ENCODE peak calls at places on chromosomes 12 and 14, in eight cellular contexts. One of them, this sample, is unnamed.

GRCh38 chr12:77047341-77048202 is 17.8 kb downstream of the E2F7 start:
- DNase-seq in nucleus accumbens: no peak
- DNase-seq in iris pigment epithelial cell: peak
- DNase-seq in activated CD8-positive, alpha-beta memory T cell treated with anti-CD3 and anti-CD28 coated beads for 4 hours: no peak
- DNase-seq in T-cell: no peak
- DNase-seq in amniotic stem cell: no peak
- DNase-seq in activated T-cell treated with anti-CD3 and anti-CD28 coated beads, Interleukin-2, amount 50 U/mL, for 48 hours: no peak
- DNase-seq in stimulated activated CD4-positive, alpha-beta T cell treated with anti-CD3 and anti-CD28 coated beads, Interleukin-2, amount 100 ng/mL, for 24 hours: no peak
- DNase-seq in this sample: peak

GRCh38 chr12:6370994-6371754 is 4.2 kb downstream of the SCNN1A start:
- DNase-seq in nucleus accumbens: no peak
- DNase-seq in iris pigment epithelial cell: peak
- DNase-seq in activated CD8-positive, alpha-beta memory T cell treated with anti-CD3 and anti-CD28 coated beads for 4 hours: no peak
- DNase-seq in T-cell: no peak
- DNase-seq in amniotic stem cell: no peak
- DNase-seq in activated T-cell treated with anti-CD3 and anti-CD28 coated beads, Interleukin-2, amount 50 U/mL, for 48 hours: no peak
- DNase-seq in stimulated activated CD4-positive, alpha-beta T cell treated with anti-CD3 and anti-CD28 coated beads, Interleukin-2, amount 100 ng/mL, for 24 hours: no peak
- DNase-seq in this sample: peak

GRCh38 chr14:104101086-104101621 is 15.7 kb downstream of the ASPG start:
- DNase-seq in nucleus accumbens: no peak
- DNase-seq in iris pigment epithelial cell: no peak
- DNase-seq in activated CD8-positive, alpha-beta memory T cell treated with anti-CD3 and anti-CD28 coated beads for 4 hours: no peak
- DNase-seq in T-cell: no peak
- DNase-seq in amniotic stem cell: no peak
- DNase-seq in activated T-cell treated with anti-CD3 and anti-CD28 coated beads, Interleukin-2, amount 50 U/mL, for 48 hours: no peak
- DNase-seq in stimulated activated CD4-positive, alpha-beta T cell treated with anti-CD3 and anti-CD28 coated beads, Interleukin-2, amount 100 ng/mL, for 24 hours: no peak
- DNase-seq in this sample: no peak

GRCh38 chr12:67352682-67353081 is 83.5 kb downstream of the CAND1 start:
- DNase-seq in nucleus accumbens: no peak
- DNase-seq in iris pigment epithelial cell: peak
- DNase-seq in activated CD8-positive, alpha-beta memory T cell treated with anti-CD3 and anti-CD28 coated beads for 4 hours: no peak
- DNase-seq in T-cell: no peak
- DNase-seq in amniotic stem cell: no peak
- DNase-seq in activated T-cell treated with anti-CD3 and anti-CD28 coated beads, Interleukin-2, amount 50 U/mL, for 48 hours: no peak
- DNase-seq in stimulated activated CD4-positive, alpha-beta T cell treated with anti-CD3 and anti-CD28 coated beads, Interleukin-2, amount 100 ng/mL, for 24 hours: no peak
- DNase-seq in this sample: no peak

GRCh38 chr12:121918679-121919038 is 267 bp downstream of the CFAP251 start:
- DNase-seq in nucleus accumbens: no peak
- DNase-seq in iris pigment epithelial cell: no peak
- DNase-seq in activated CD8-positive, alpha-beta memory T cell treated with anti-CD3 and anti-CD28 coated beads for 4 hours: no peak
- DNase-seq in T-cell: no peak
- DNase-seq in amniotic stem cell: no peak
- DNase-seq in activated T-cell treated with anti-CD3 and anti-CD28 coated beads, Interleukin-2, amount 50 U/mL, for 48 hours: no peak
- DNase-seq in stimulated activated CD4-positive, alpha-beta T cell treated with anti-CD3 and anti-CD28 coated beads, Interleukin-2, amount 100 ng/mL, for 24 hours: no peak
- DNase-seq in this sample: no peak

GRCh38 chr14:30252800-30253425 is 306.0 kb upstream of the G2E3 start:
- DNase-seq in nucleus accumbens: no peak
- DNase-seq in iris pigment epithelial cell: peak
- DNase-seq in activated CD8-positive, alpha-beta memory T cell treated with anti-CD3 and anti-CD28 coated beads for 4 hours: no peak
- DNase-seq in T-cell: no peak
- DNase-seq in amniotic stem cell: no peak
- DNase-seq in activated T-cell treated with anti-CD3 and anti-CD28 coated beads, Interleukin-2, amount 50 U/mL, for 48 hours: no peak
- DNase-seq in stimulated activated CD4-positive, alpha-beta T cell treated with anti-CD3 and anti-CD28 coated beads, Interleukin-2, amount 100 ng/mL, for 24 hours: no peak
- DNase-seq in this sample: no peak

GRCh38 chr12:122394626-122395194 is 27.8 kb downstream of the CLIP1 start:
- DNase-seq in nucleus accumbens: no peak
- DNase-seq in iris pigment epithelial cell: peak
- DNase-seq in activated CD8-positive, alpha-beta memory T cell treated with anti-CD3 and anti-CD28 coated beads for 4 hours: no peak
- DNase-seq in T-cell: no peak
- DNase-seq in amniotic stem cell: no peak
- DNase-seq in activated T-cell treated with anti-CD3 and anti-CD28 coated beads, Interleukin-2, amount 50 U/mL, for 48 hours: no peak
- DNase-seq in stimulated activated CD4-positive, alpha-beta T cell treated with anti-CD3 and anti-CD28 coated beads, Interleukin-2, amount 100 ng/mL, for 24 hours: no peak
- DNase-seq in this sample: no peak

GRCh38 chr14:30874120-30874998 is at the start of gene COCH:
- DNase-seq in nucleus accumbens: no peak
- DNase-seq in iris pigment epithelial cell: no peak
- DNase-seq in activated CD8-positive, alpha-beta memory T cell treated with anti-CD3 and anti-CD28 coated beads for 4 hours: no peak
- DNase-seq in T-cell: no peak
- DNase-seq in amniotic stem cell: no peak
- DNase-seq in activated T-cell treated with anti-CD3 and anti-CD28 coated beads, Interleukin-2, amount 50 U/mL, for 48 hours: peak
- DNase-seq in stimulated activated CD4-positive, alpha-beta T cell treated with anti-CD3 and anti-CD28 coated beads, Interleukin-2, amount 100 ng/mL, for 24 hours: peak
- DNase-seq in this sample: no peak

GRCh38 chr12:52213541-52214420 is 19.3 kb upstream of the KRT7 start:
- DNase-seq in nucleus accumbens: peak
- DNase-seq in iris pigment epithelial cell: peak
- DNase-seq in activated CD8-positive, alpha-beta memory T cell treated with anti-CD3 and anti-CD28 coated beads for 4 hours: no peak
- DNase-seq in T-cell: no peak
- DNase-seq in amniotic stem cell: peak
- DNase-seq in activated T-cell treated with anti-CD3 and anti-CD28 coated beads, Interleukin-2, amount 50 U/mL, for 48 hours: peak
- DNase-seq in stimulated activated CD4-positive, alpha-beta T cell treated with anti-CD3 and anti-CD28 coated beads, Interleukin-2, amount 100 ng/mL, for 24 hours: peak
- DNase-seq in this sample: peak